ENCODE peak calls at places on chromosomes 13 and 19, in four cellular contexts. One of them, this sample, is unnamed.

GRCh38 chr13:105220063-105220462 is 1315.4 kb downstream of the EFNB2 start:
- DNase-seq in amniotic epithelial cell: peak
- DNase-seq in head of caudate nucleus: no peak
- DNase-seq in HEK293T: no peak
- DNase-seq in this sample: no peak

GRCh38 chr13:94248454-94249233 is 230.8 kb downstream of the DCT start:
- DNase-seq in head of caudate nucleus: no peak
- DNase-seq in amniotic epithelial cell: peak
- DNase-seq in HEK293T: no peak
- DNase-seq in this sample: no peak

GRCh38 chr19:4811328-4812131 is 20.0 kb downstream of the TICAM1 start:
- DNase-seq in HEK293T: peak
- DNase-seq in amniotic epithelial cell: peak
- DNase-seq in head of caudate nucleus: peak
- DNase-seq in this sample: peak

GRCh38 chr19:6362351-6362801 is 1.0 kb downstream of the CLPP start:
- DNase-seq in amniotic epithelial cell: no peak
- DNase-seq in head of caudate nucleus: no peak
- DNase-seq in HEK293T: no peak
- DNase-seq in this sample: no peak

GRCh38 chr19:42480335-42481095 is 37.8 kb upstream of the CXCL17 start:
- DNase-seq in amniotic epithelial cell: peak
- DNase-seq in HEK293T: no peak
- DNase-seq in head of caudate nucleus: no peak
- DNase-seq in this sample: peak

GRCh38 chr19:55256562-55257460 is 2.0 kb downstream of the PPP6R1 start:
- DNase-seq in amniotic epithelial cell: peak
- DNase-seq in HEK293T: no peak
- DNase-seq in head of caudate nucleus: no peak
- DNase-seq in this sample: no peak

GRCh38 chr19:52748336-52748950 is 13.6 kb upstream of the ZNF611 start:
- DNase-seq in amniotic epithelial cell: peak
- DNase-seq in head of caudate nucleus: peak
- DNase-seq in HEK293T: no peak
- DNase-seq in this sample: peak

GRCh38 chr19:4800591-4801081 is 9.1 kb downstream of the FEM1A start:
- DNase-seq in head of caudate nucleus: no peak
- DNase-seq in amniotic epithelial cell: no peak
- DNase-seq in HEK293T: no peak
- DNase-seq in this sample: no peak

GRCh38 chr19:2512523-2513431 is 36.9 kb downstream of the GADD45B start:
- DNase-seq in HEK293T: no peak
- DNase-seq in amniotic epithelial cell: no peak
- DNase-seq in head of caudate nucleus: no peak
- DNase-seq in this sample: no peak

GRCh38 chr19:3975637-3976087 is 4.8 kb upstream of the DAPK3 start:
- DNase-seq in amniotic epithelial cell: no peak
- DNase-seq in HEK293T: no peak
- DNase-seq in head of caudate nucleus: no peak
- DNase-seq in this sample: no peak

GRCh38 chr13:76533251-76533650 is 353.0 kb downstream of the KCTD12 start:
- DNase-seq in amniotic epithelial cell: peak
- DNase-seq in HEK293T: no peak
- DNase-seq in head of caudate nucleus: no peak
- DNase-seq in this sample: no peak

GRCh38 chr13:20118268-20119140 is 42.3 kb downstream of the GJA3 start:
- DNase-seq in HEK293T: peak
- DNase-seq in amniotic epithelial cell: peak
- DNase-seq in head of caudate nucleus: peak
- DNase-seq in this sample: peak

GRCh38 chr19:54654447-54655321 is 8.1 kb upstream of the LILRB4 start:
- DNase-seq in head of caudate nucleus: no peak
- DNase-seq in amniotic epithelial cell: no peak
- DNase-seq in HEK293T: no peak
- DNase-seq in this sample: no peak

GRCh38 chr13:26220575-26220974 is 1.5 kb downstream of the RNF6 start:
- DNase-seq in HEK293T: no peak
- DNase-seq in head of caudate nucleus: no peak
- DNase-seq in amniotic epithelial cell: peak
- DNase-seq in this sample: no peak

GRCh38 chr19:4732680-4733114 is 9.1 kb upstream of the DPP9 start:
- DNase-seq in HEK293T: peak
- DNase-seq in head of caudate nucleus: peak
- DNase-seq in amniotic epithelial cell: peak
- DNase-seq in this sample: peak

GRCh38 chr19:4866595-4867424 is 657 bp downstream of the PLIN3 start:
- DNase-seq in amniotic epithelial cell: peak
- DNase-seq in head of caudate nucleus: no peak
- DNase-seq in HEK293T: no peak
- DNase-seq in this sample: peak

GRCh38 chr19:33815410-33816340 is 19.0 kb downstream of the KCTD15 start:
- DNase-seq in amniotic epithelial cell: peak
- DNase-seq in HEK293T: no peak
- DNase-seq in head of caudate nucleus: no peak
- DNase-seq in this sample: no peak